ENCODE peak calls at places on chromosome 15, in six cellular contexts. O, F, K, W, T and J are unnamed samples.

GRCh38 chr15:83308671-83309070 is 24.2 kb upstream of the BNC1 start:
- DNase-seq in T (no peak), K (no peak), W (peak; percentile 37), F (no peak), O (no peak), J (no peak)

GRCh38 chr15:70519004-70519365 is 244.4 kb downstream of the UACA start:
- DNase-seq in W (no peak), F (no peak), K (no peak), O (no peak), T (no peak), J (no peak)

GRCh38 chr15:57503051-57503702 is 88.5 kb upstream of the MYZAP start:
- DNase-seq in K (peak; percentile 25), O (no peak), W (no peak), T (no peak), F (no peak), J (no peak)

GRCh38 chr15:57551717-57552677 is 39.7 kb upstream of the MYZAP start:
- DNase-seq in O (peak; percentile 72), W (no peak), K (peak; percentile 52), T (peak; percentile 90), F (peak; percentile 60), J (no peak)

GRCh38 chr15:69463182-69463756 is 10.7 kb downstream of the RPLP1 start:
- DNase-seq in K (no peak), W (no peak), F (no peak), O (no peak), T (no peak), J (no peak)

GRCh38 chr15:99651023-99651807 is 82.0 kb downstream of the LYSMD4 start:
- DNase-seq in W (no peak), T (peak; percentile 62), F (no peak), O (no peak), K (no peak), J (no peak)

GRCh38 chr15:65337436-65338070 is 33.1 kb downstream of the RNU5B-1 start:
- DNase-seq in K (no peak), W (no peak), F (no peak), O (no peak), T (no peak), J (no peak)

GRCh38 chr15:85769182-85769900 is 25.4 kb downstream of the KLHL25 start:
- DNase-seq in W (no peak), F (no peak), T (no peak), K (no peak), O (no peak), J (no peak)

GRCh38 chr15:100783296-100783695 is 96.3 kb upstream of the ALDH1A3 start:
- DNase-seq in K (no peak), T (no peak), W (peak; percentile 39), O (no peak), F (no peak), J (no peak)

GRCh38 chr15:71275098-71275497 is 159.8 kb downstream of the THSD4 start:
- DNase-seq in K (no peak), W (no peak), F (no peak), T (peak; percentile 85), O (no peak), J (no peak)

GRCh38 chr15:50009634-50010033 is 109.4 kb downstream of the ATP8B4 start:
- DNase-seq in F (peak; percentile 24), T (no peak), W (no peak), K (no peak), O (no peak), J (no peak)

GRCh38 chr15:99566157-99566900 is 545 bp downstream of the MEF2A start:
- DNase-seq in W (no peak), K (no peak), O (peak; percentile 45), F (peak; percentile 22), T (peak; percentile 5), J (no peak)

GRCh38 chr15:70014860-70015490 is 82.7 kb downstream of the TLE3 start:
- DNase-seq in O (no peak), W (no peak), F (no peak), T (no peak), K (no peak), J (peak; percentile 35)

GRCh38 chr15:92082217-92082843 is 228.8 kb downstream of the SLCO3A1 start:
- DNase-seq in K (peak; percentile 21), F (peak; percentile 47), O (peak; percentile 75), W (no peak), T (peak; percentile 73), J (peak; percentile 66)

GRCh38 chr15:37035349-37035748 is 65.0 kb downstream of the MEIS2 start:
- DNase-seq in T (peak; percentile 41), W (no peak), F (no peak), K (peak; percentile 61), O (no peak), J (no peak)

GRCh38 chr15:100060276-100060926 is 281.4 kb downstream of the ADAMTS17 start:
- DNase-seq in F (peak; percentile 71), K (no peak), T (peak; percentile 77), O (no peak), W (no peak), J (peak; percentile 35)

GRCh38 chr15:77550275-77551251 is 82.1 kb downstream of the LINGO1 start:
- DNase-seq in T (no peak), K (no peak), F (no peak), O (peak; percentile 21), W (no peak), J (no peak)

GRCh38 chr15:69398541-69398940 is 15.6 kb upstream of the KIF23 start:
- DNase-seq in O (no peak), K (no peak), T (no peak), W (no peak), F (no peak), J (no peak)

GRCh38 chr15:41978534-41978933 is 6.2 kb upstream of the EHD4 start:
- DNase-seq in O (no peak), K (no peak), W (no peak), T (no peak), F (no peak), J (no peak)

GRCh38 chr15:57741089-57741488 is 34.6 kb downstream of the POLR2M start:
- DNase-seq in K (no peak), T (no peak), F (no peak), O (no peak), W (no peak), J (no peak)

GRCh38 chr15:29988689-29989088 is 94.1 kb upstream of the GOLGA8J start:
- DNase-seq in K (no peak), T (no peak), W (no peak), F (no peak), O (no peak), J (no peak)

GRCh38 chr15:39554746-39555387 is 26.0 kb upstream of the THBS1 start:
- DNase-seq in W (peak; percentile 60), K (no peak), O (no peak), F (no peak), T (no peak), J (no peak)

GRCh38 chr15:88690331-88690730 is 51.5 kb downstream of the ISG20 start:
- DNase-seq in T (no peak), O (no peak), F (no peak), W (no peak), K (no peak), J (no peak)

GRCh38 chr15:50051811-50052419 is 67.1 kb downstream of the ATP8B4 start:
- DNase-seq in F (peak; percentile 46), O (peak; percentile 56), T (peak; percentile 87), K (peak; percentile 58), W (no peak), J (no peak)

GRCh38 chr15:54088837-54089236 is 110.6 kb downstream of the UNC13C start:
- DNase-seq in F (no peak), W (no peak), O (no peak), K (no peak), T (no peak), J (no peak)

GRCh38 chr15:93040288-93041158 is 48.5 kb downstream of the RGMA start:
- DNase-seq in F (peak; percentile 11), O (no peak), T (no peak), K (no peak), W (no peak), J (no peak)

GRCh38 chr15:46654993-46655392 is 1020.2 kb downstream of the SQOR start:
- DNase-seq in T (no peak), W (no peak), K (no peak), F (no peak), O (no peak), J (no peak)

DNA sequence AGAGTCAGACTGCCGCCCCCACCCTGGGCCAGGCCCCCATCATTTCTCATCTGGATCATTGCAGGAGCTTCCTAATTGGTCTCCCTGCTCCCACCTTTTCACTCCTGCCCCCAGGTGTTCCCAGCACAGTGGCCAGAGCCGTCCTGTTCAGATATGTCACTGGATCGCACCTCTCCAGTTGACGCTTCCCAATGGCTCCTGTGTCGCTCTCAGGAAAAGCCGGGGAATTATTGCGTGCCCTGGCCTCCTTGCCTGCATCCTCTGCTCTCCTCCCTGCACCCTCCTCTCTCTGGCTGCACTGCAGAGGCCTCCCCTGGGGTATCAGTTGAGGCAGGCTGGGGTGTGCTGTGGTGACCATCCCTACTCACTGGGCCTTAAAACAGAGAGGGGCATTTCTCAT is 25.5 kb upstream of the CYP11A1 start:
- DNase-seq in T (no peak), K (no peak), O (no peak), W (no peak), F (no peak), J (no peak)
- H3K4me1 ChIP-seq in T (peaks cover 32% of the 10 kb centered on the region), K (peaks cover 67% of the 10 kb centered on the region), O (peaks cover 23% of the 10 kb centered on the region), W (no peaks in the 10 kb centered on the region), F (no peaks in the 10 kb centered on the region), J (no peaks in the 10 kb centered on the region)

DNA sequence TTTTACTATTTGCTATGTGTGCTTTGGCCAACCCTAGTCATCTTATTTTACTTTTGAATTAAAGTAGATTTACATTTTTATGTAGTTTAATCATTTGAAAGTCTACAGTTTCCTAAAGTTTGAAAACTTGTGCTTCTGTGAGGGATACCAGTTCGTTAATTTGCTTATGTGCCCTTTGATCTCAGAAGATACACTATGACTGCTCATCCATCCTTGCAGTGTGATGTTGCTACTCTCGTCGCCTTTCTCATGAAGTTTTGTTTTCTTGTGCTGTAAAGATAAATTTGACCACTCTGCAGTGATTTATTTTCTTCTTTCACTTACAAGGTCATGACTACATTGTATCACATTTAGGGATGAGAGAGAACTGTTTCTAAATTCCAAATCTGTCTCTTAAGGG is 16.3 kb downstream of the SNRPN start:
- DNase-seq in W (no peak), F (no peak), K (no peak), O (no peak), T (no peak), J (no peak)
- H3K9me3 ChIP-seq in W (no peaks in the 10 kb centered on the region), F (no peaks in the 10 kb centered on the region), K (peaks cover 58% of the 10 kb centered on the region), O (no peaks in the 10 kb centered on the region), T (peaks cover 7% of the 10 kb centered on the region), J (peaks cover 35% of the 10 kb centered on the region)

DNA sequence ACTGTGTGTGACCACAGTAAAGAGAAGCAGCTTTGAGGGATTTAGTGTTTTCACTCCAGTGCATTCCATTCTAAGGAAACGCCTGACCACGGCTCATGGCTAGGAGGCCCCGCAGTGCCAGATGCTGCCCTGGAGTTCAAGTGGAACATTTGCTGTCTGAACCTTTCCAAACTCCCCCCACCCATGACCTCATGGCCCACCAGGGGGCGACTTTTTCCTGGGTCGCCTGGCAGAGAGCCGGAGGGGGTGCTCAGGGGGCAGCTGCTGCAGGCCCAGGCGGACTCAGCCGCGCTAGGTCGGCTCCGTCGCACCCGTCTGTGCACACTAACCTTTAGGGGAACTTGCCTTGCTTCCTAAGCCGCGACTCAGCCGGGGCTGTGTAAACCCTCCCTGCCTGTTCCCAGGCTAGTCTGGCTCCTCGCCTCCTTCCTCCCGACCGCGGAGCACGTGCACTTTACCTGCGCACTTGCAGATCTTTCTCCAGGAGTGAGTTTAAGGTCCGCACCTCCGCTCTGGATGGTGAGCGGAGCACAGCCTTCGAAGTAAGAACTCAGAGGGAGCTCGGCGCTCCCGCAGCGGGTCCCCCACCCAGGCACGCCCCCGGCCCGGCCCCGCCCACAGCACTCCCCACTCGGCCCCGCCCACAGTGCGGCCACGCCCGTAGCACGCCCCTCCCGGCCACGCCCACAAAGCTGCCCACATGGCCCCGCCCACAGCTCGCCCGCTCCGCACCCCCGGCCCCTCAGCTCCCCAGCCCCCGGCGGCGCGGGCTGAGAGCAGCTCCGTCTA is at the start of gene OCA2:
- DNase-seq in K (peak; percentile 51), F (peak; percentile 41), T (peak; percentile 27), O (peak; percentile 89), W (no peak), J (peak; percentile 66)
- H3K4me3 ChIP-seq in K (peak within 1 kb of the TSS; percentile 67), F (no peak within 1 kb of the TSS), T (peak within 1 kb of the TSS; percentile 39), O (peak within 1 kb of the TSS; percentile 15), W (peak within 1 kb of the TSS; percentile 35), J (no peak within 1 kb of the TSS)

GRCh38 chr15:79184465-79184892 is 93.9 kb upstream of the RASGRF1 start:
- DNase-seq in O (peak; percentile 80), K (peak; percentile 59), F (peak; percentile 71), T (peak; percentile 72), W (no peak), J (peak; percentile 63)
- H3K4me1 ChIP-seq in O (no peaks in the 10 kb centered on the region), K (peaks cover 3% of the 10 kb centered on the region), F (no peaks in the 10 kb centered on the region), T (peaks cover 6% of the 10 kb centered on the region), W (no peaks in the 10 kb centered on the region), J (no peaks in the 10 kb centered on the region)